ENCODE peak calls at places on chromosomes 4 and X, in five cellular contexts. One of them, this sample, is unnamed.

GRCh38 chr4:41409095-41409494 is 128.9 kb upstream of the LIMCH1 start:
- DNase-seq in neuronal stem cell: no peak
- DNase-seq in stimulated activated CD8-positive, alpha-beta memory T cell treated with anti-CD3 and anti-CD28 coated beads, Interleukin-2, amount 100 ng/mL, for 1 hour: no peak
- DNase-seq in A549: no peak
- DNase-seq in foreskin fibroblast: peak
- DNase-seq in this sample: no peak

GRCh38 chrX:121782976-121783375 is 735.6 kb downstream of the GLUD2 start:
- DNase-seq in stimulated activated CD8-positive, alpha-beta memory T cell treated with anti-CD3 and anti-CD28 coated beads, Interleukin-2, amount 100 ng/mL, for 1 hour: no peak
- DNase-seq in A549: no peak
- DNase-seq in foreskin fibroblast: no peak
- DNase-seq in neuronal stem cell: no peak
- DNase-seq in this sample: no peak

GRCh38 chr4:132956951-132957350 is 192.1 kb upstream of the PCDH10 start:
- DNase-seq in neuronal stem cell: no peak
- DNase-seq in foreskin fibroblast: no peak
- DNase-seq in A549: no peak
- DNase-seq in stimulated activated CD8-positive, alpha-beta memory T cell treated with anti-CD3 and anti-CD28 coated beads, Interleukin-2, amount 100 ng/mL, for 1 hour: no peak
- DNase-seq in this sample: no peak

GRCh38 chrX:116873678-116874077 is 410.9 kb upstream of the CT83 start:
- DNase-seq in stimulated activated CD8-positive, alpha-beta memory T cell treated with anti-CD3 and anti-CD28 coated beads, Interleukin-2, amount 100 ng/mL, for 1 hour: no peak
- DNase-seq in foreskin fibroblast: peak
- DNase-seq in neuronal stem cell: no peak
- DNase-seq in A549: no peak
- DNase-seq in this sample: no peak

GRCh38 chrX:11346283-11346682 is 53.1 kb downstream of the AMELX start:
- DNase-seq in A549: no peak
- DNase-seq in stimulated activated CD8-positive, alpha-beta memory T cell treated with anti-CD3 and anti-CD28 coated beads, Interleukin-2, amount 100 ng/mL, for 1 hour: no peak
- DNase-seq in foreskin fibroblast: no peak
- DNase-seq in neuronal stem cell: no peak
- DNase-seq in this sample: no peak

GRCh38 chr4:40828661-40829060 is 78.9 kb downstream of the NSUN7 start:
- DNase-seq in neuronal stem cell: no peak
- DNase-seq in foreskin fibroblast: no peak
- DNase-seq in stimulated activated CD8-positive, alpha-beta memory T cell treated with anti-CD3 and anti-CD28 coated beads, Interleukin-2, amount 100 ng/mL, for 1 hour: no peak
- DNase-seq in A549: no peak
- DNase-seq in this sample: no peak

GRCh38 chr4:112099701-112100289 is 45.5 kb upstream of the FAM241A start:
- DNase-seq in stimulated activated CD8-positive, alpha-beta memory T cell treated with anti-CD3 and anti-CD28 coated beads, Interleukin-2, amount 100 ng/mL, for 1 hour: no peak
- DNase-seq in foreskin fibroblast: peak
- DNase-seq in neuronal stem cell: peak
- DNase-seq in A549: peak
- DNase-seq in this sample: no peak

GRCh38 chr4:86421461-86421860 is 61.6 kb upstream of the MAPK10 start:
- DNase-seq in neuronal stem cell: no peak
- DNase-seq in foreskin fibroblast: no peak
- DNase-seq in stimulated activated CD8-positive, alpha-beta memory T cell treated with anti-CD3 and anti-CD28 coated beads, Interleukin-2, amount 100 ng/mL, for 1 hour: no peak
- DNase-seq in A549: no peak
- DNase-seq in this sample: no peak

GRCh38 chr4:8176547-8177399 is 18.2 kb upstream of the ABLIM2 start:
- DNase-seq in A549: peak
- DNase-seq in stimulated activated CD8-positive, alpha-beta memory T cell treated with anti-CD3 and anti-CD28 coated beads, Interleukin-2, amount 100 ng/mL, for 1 hour: no peak
- DNase-seq in neuronal stem cell: peak
- DNase-seq in foreskin fibroblast: peak
- DNase-seq in this sample: peak

GRCh38 chr4:142846105-142846728 is at the start of gene INPP4B:
- DNase-seq in foreskin fibroblast: peak
- DNase-seq in A549: no peak
- DNase-seq in neuronal stem cell: peak
- DNase-seq in stimulated activated CD8-positive, alpha-beta memory T cell treated with anti-CD3 and anti-CD28 coated beads, Interleukin-2, amount 100 ng/mL, for 1 hour: peak
- DNase-seq in this sample: peak

GRCh38 chr4:136922066-136922465 is 610.2 kb downstream of the PCDH18 start:
- DNase-seq in stimulated activated CD8-positive, alpha-beta memory T cell treated with anti-CD3 and anti-CD28 coated beads, Interleukin-2, amount 100 ng/mL, for 1 hour: no peak
- DNase-seq in A549: no peak
- DNase-seq in foreskin fibroblast: no peak
- DNase-seq in neuronal stem cell: no peak
- DNase-seq in this sample: no peak

GRCh38 chrX:68929332-68930150 is 100.7 kb downstream of the EFNB1 start:
- DNase-seq in stimulated activated CD8-positive, alpha-beta memory T cell treated with anti-CD3 and anti-CD28 coated beads, Interleukin-2, amount 100 ng/mL, for 1 hour: no peak
- DNase-seq in foreskin fibroblast: peak
- DNase-seq in A549: no peak
- DNase-seq in neuronal stem cell: no peak
- DNase-seq in this sample: peak

GRCh38 chr4:7805533-7806079 is 134.1 kb downstream of the AFAP1 start:
- DNase-seq in neuronal stem cell: no peak
- DNase-seq in stimulated activated CD8-positive, alpha-beta memory T cell treated with anti-CD3 and anti-CD28 coated beads, Interleukin-2, amount 100 ng/mL, for 1 hour: no peak
- DNase-seq in A549: peak
- DNase-seq in foreskin fibroblast: peak
- DNase-seq in this sample: peak

GRCh38 chr4:100314057-100314456 is 123.8 kb upstream of the DDIT4L start:
- DNase-seq in stimulated activated CD8-positive, alpha-beta memory T cell treated with anti-CD3 and anti-CD28 coated beads, Interleukin-2, amount 100 ng/mL, for 1 hour: no peak
- DNase-seq in A549: no peak
- DNase-seq in foreskin fibroblast: no peak
- DNase-seq in neuronal stem cell: no peak
- DNase-seq in this sample: no peak

GRCh38 chr4:165612936-165613335 is 234.1 kb downstream of the CPE start:
- DNase-seq in foreskin fibroblast: no peak
- DNase-seq in stimulated activated CD8-positive, alpha-beta memory T cell treated with anti-CD3 and anti-CD28 coated beads, Interleukin-2, amount 100 ng/mL, for 1 hour: no peak
- DNase-seq in A549: no peak
- DNase-seq in neuronal stem cell: no peak
- DNase-seq in this sample: no peak

GRCh38 chr4:2059034-2059725 is at the start of gene NAT8L:
- DNase-seq in A549: peak
- DNase-seq in stimulated activated CD8-positive, alpha-beta memory T cell treated with anti-CD3 and anti-CD28 coated beads, Interleukin-2, amount 100 ng/mL, for 1 hour: no peak
- DNase-seq in foreskin fibroblast: peak
- DNase-seq in neuronal stem cell: no peak
- DNase-seq in this sample: no peak

GRCh38 chr4:71709961-71710360 is 73.9 kb downstream of the GC start:
- DNase-seq in foreskin fibroblast: no peak
- DNase-seq in neuronal stem cell: no peak
- DNase-seq in stimulated activated CD8-positive, alpha-beta memory T cell treated with anti-CD3 and anti-CD28 coated beads, Interleukin-2, amount 100 ng/mL, for 1 hour: no peak
- DNase-seq in A549: no peak
- DNase-seq in this sample: peak

GRCh38 chr4:186685744-186686143 is 37.9 kb downstream of the FAT1 start:
- DNase-seq in A549: peak
- DNase-seq in stimulated activated CD8-positive, alpha-beta memory T cell treated with anti-CD3 and anti-CD28 coated beads, Interleukin-2, amount 100 ng/mL, for 1 hour: no peak
- DNase-seq in neuronal stem cell: no peak
- DNase-seq in foreskin fibroblast: peak
- DNase-seq in this sample: no peak

GRCh38 chrX:131746491-131746968 is 202.7 kb downstream of the OR13H1 start:
- DNase-seq in neuronal stem cell: no peak
- DNase-seq in foreskin fibroblast: peak
- DNase-seq in A549: peak
- DNase-seq in stimulated activated CD8-positive, alpha-beta memory T cell treated with anti-CD3 and anti-CD28 coated beads, Interleukin-2, amount 100 ng/mL, for 1 hour: no peak
- DNase-seq in this sample: no peak

GRCh38 chr4:90444904-90445303 is 317.7 kb downstream of the CCSER1 start:
- DNase-seq in neuronal stem cell: no peak
- DNase-seq in foreskin fibroblast: no peak
- DNase-seq in A549: no peak
- DNase-seq in stimulated activated CD8-positive, alpha-beta memory T cell treated with anti-CD3 and anti-CD28 coated beads, Interleukin-2, amount 100 ng/mL, for 1 hour: no peak
- DNase-seq in this sample: no peak

GRCh38 chr4:183659029-183659870 is at the start of the genes RWDD4 and TRAPPC11:
- DNase-seq in neuronal stem cell: peak
- DNase-seq in foreskin fibroblast: peak
- DNase-seq in A549: peak
- DNase-seq in stimulated activated CD8-positive, alpha-beta memory T cell treated with anti-CD3 and anti-CD28 coated beads, Interleukin-2, amount 100 ng/mL, for 1 hour: peak
- DNase-seq in this sample: peak

GRCh38 chrX:31423575-31424284 is 351.9 kb upstream of the FTHL17 start:
- DNase-seq in A549: peak
- DNase-seq in stimulated activated CD8-positive, alpha-beta memory T cell treated with anti-CD3 and anti-CD28 coated beads, Interleukin-2, amount 100 ng/mL, for 1 hour: no peak
- DNase-seq in neuronal stem cell: no peak
- DNase-seq in foreskin fibroblast: peak
- DNase-seq in this sample: peak

GRCh38 chr4:5894266-5894665 is 1.4 kb upstream of the CRMP1 start:
- DNase-seq in A549: no peak
- DNase-seq in stimulated activated CD8-positive, alpha-beta memory T cell treated with anti-CD3 and anti-CD28 coated beads, Interleukin-2, amount 100 ng/mL, for 1 hour: no peak
- DNase-seq in foreskin fibroblast: no peak
- DNase-seq in neuronal stem cell: no peak
- DNase-seq in this sample: no peak

GRCh38 chr4:138252551-138252950 is 10.4 kb upstream of the SLC7A11 start:
- DNase-seq in stimulated activated CD8-positive, alpha-beta memory T cell treated with anti-CD3 and anti-CD28 coated beads, Interleukin-2, amount 100 ng/mL, for 1 hour: no peak
- DNase-seq in foreskin fibroblast: no peak
- DNase-seq in neuronal stem cell: no peak
- DNase-seq in A549: no peak
- DNase-seq in this sample: no peak

GRCh38 chrX:154436290-154436596 is 711 bp upstream of the GDI1 start:
- DNase-seq in neuronal stem cell: no peak
- DNase-seq in A549: no peak
- DNase-seq in foreskin fibroblast: no peak
- DNase-seq in stimulated activated CD8-positive, alpha-beta memory T cell treated with anti-CD3 and anti-CD28 coated beads, Interleukin-2, amount 100 ng/mL, for 1 hour: no peak
- DNase-seq in this sample: no peak

GRCh38 chr4:153115322-153116100 is 88.7 kb upstream of the TRIM2 start:
- DNase-seq in stimulated activated CD8-positive, alpha-beta memory T cell treated with anti-CD3 and anti-CD28 coated beads, Interleukin-2, amount 100 ng/mL, for 1 hour: peak
- DNase-seq in A549: peak
- DNase-seq in neuronal stem cell: no peak
- DNase-seq in foreskin fibroblast: peak
- DNase-seq in this sample: peak

GRCh38 chrX:17595456-17596035 is 141.7 kb upstream of the SCML1 start:
- DNase-seq in A549: no peak
- DNase-seq in stimulated activated CD8-positive, alpha-beta memory T cell treated with anti-CD3 and anti-CD28 coated beads, Interleukin-2, amount 100 ng/mL, for 1 hour: no peak
- DNase-seq in neuronal stem cell: no peak
- DNase-seq in foreskin fibroblast: peak
- DNase-seq in this sample: peak

GRCh38 chr4:87108142-87108546 is 112.3 kb downstream of the KLHL8 start:
- DNase-seq in A549: peak
- DNase-seq in stimulated activated CD8-positive, alpha-beta memory T cell treated with anti-CD3 and anti-CD28 coated beads, Interleukin-2, amount 100 ng/mL, for 1 hour: no peak
- DNase-seq in neuronal stem cell: no peak
- DNase-seq in foreskin fibroblast: peak
- DNase-seq in this sample: peak

GRCh38 chr4:156673483-156673882 is 298.1 kb downstream of the PDGFC start:
- DNase-seq in stimulated activated CD8-positive, alpha-beta memory T cell treated with anti-CD3 and anti-CD28 coated beads, Interleukin-2, amount 100 ng/mL, for 1 hour: no peak
- DNase-seq in neuronal stem cell: no peak
- DNase-seq in A549: no peak
- DNase-seq in foreskin fibroblast: peak
- DNase-seq in this sample: no peak

GRCh38 chr4:122658818-122659295 is 38.0 kb upstream of the IL21 start:
- DNase-seq in foreskin fibroblast: no peak
- DNase-seq in stimulated activated CD8-positive, alpha-beta memory T cell treated with anti-CD3 and anti-CD28 coated beads, Interleukin-2, amount 100 ng/mL, for 1 hour: no peak
- DNase-seq in neuronal stem cell: no peak
- DNase-seq in A549: no peak
- DNase-seq in this sample: no peak

GRCh38 chrX:74343327-74343969 is 39.5 kb downstream of the ZCCHC13 start:
- DNase-seq in stimulated activated CD8-positive, alpha-beta memory T cell treated with anti-CD3 and anti-CD28 coated beads, Interleukin-2, amount 100 ng/mL, for 1 hour: no peak
- DNase-seq in A549: no peak
- DNase-seq in neuronal stem cell: no peak
- DNase-seq in foreskin fibroblast: no peak
- DNase-seq in this sample: no peak

GRCh38 chrX:2468406-2469195 is 32.2 kb downstream of the DHRSX start:
- DNase-seq in neuronal stem cell: no peak
- DNase-seq in A549: no peak
- DNase-seq in foreskin fibroblast: no peak
- DNase-seq in stimulated activated CD8-positive, alpha-beta memory T cell treated with anti-CD3 and anti-CD28 coated beads, Interleukin-2, amount 100 ng/mL, for 1 hour: no peak
- DNase-seq in this sample: no peak

GRCh38 chrX:15143050-15143824 is 126.6 kb downstream of the ASB9 start:
- DNase-seq in neuronal stem cell: peak
- DNase-seq in stimulated activated CD8-positive, alpha-beta memory T cell treated with anti-CD3 and anti-CD28 coated beads, Interleukin-2, amount 100 ng/mL, for 1 hour: peak
- DNase-seq in A549: peak
- DNase-seq in foreskin fibroblast: peak
- DNase-seq in this sample: peak

GRCh38 chr4:75179510-75179909 is 246.6 kb downstream of the PARM1 start:
- DNase-seq in neuronal stem cell: no peak
- DNase-seq in A549: no peak
- DNase-seq in stimulated activated CD8-positive, alpha-beta memory T cell treated with anti-CD3 and anti-CD28 coated beads, Interleukin-2, amount 100 ng/mL, for 1 hour: no peak
- DNase-seq in foreskin fibroblast: no peak
- DNase-seq in this sample: no peak

GRCh38 chr4:8729408-8730149 is 137.0 kb downstream of the CPZ start:
- DNase-seq in stimulated activated CD8-positive, alpha-beta memory T cell treated with anti-CD3 and anti-CD28 coated beads, Interleukin-2, amount 100 ng/mL, for 1 hour: no peak
- DNase-seq in A549: no peak
- DNase-seq in foreskin fibroblast: no peak
- DNase-seq in neuronal stem cell: no peak
- DNase-seq in this sample: no peak

GRCh38 chr4:103018391-103019318 is 850 bp downstream of the SLC9B1 start:
- DNase-seq in A549: peak
- DNase-seq in neuronal stem cell: peak
- DNase-seq in foreskin fibroblast: peak
- DNase-seq in stimulated activated CD8-positive, alpha-beta memory T cell treated with anti-CD3 and anti-CD28 coated beads, Interleukin-2, amount 100 ng/mL, for 1 hour: no peak
- DNase-seq in this sample: peak

This sample was measured in Calu3.